ENCODE peak calls at places on chromosomes 1 and 21, in seven cellular contexts. A is neuronal stem cell; V is AG04450; C is hepatocyte; W is iPS DF 6.9; B is naive thymus-derived CD4-positive, alpha-beta T cell; O is GM23248. M is an unnamed sample.

GRCh38 chr1:117735045-117735992 is 129.5 kb downstream of the TENT5C start:
- DNase-seq in A (no peak), V (no peak), C (peak), W (no peak), O (peak), B (peak), M (no peak)

GRCh38 chr1:117838911-117839310 is 90.5 kb downstream of the GDAP2 start:
- DNase-seq in W (no peak), A (no peak), C (no peak), O (peak), V (no peak), B (no peak), M (no peak)

GRCh38 chr1:217896490-217896889 is 265.3 kb downstream of the SPATA17 start:
- DNase-seq in V (no peak), B (no peak), O (peak), C (no peak), A (no peak), W (no peak), M (no peak)

GRCh38 chr1:244603498-244603897 is 49.4 kb upstream of the DESI2 start:
- DNase-seq in C (peak), W (no peak), V (no peak), O (peak), A (peak), B (peak), M (no peak)

GRCh38 chr1:169697769-169698168 is 13.7 kb downstream of the SELL start:
- DNase-seq in B (no peak), V (no peak), W (no peak), C (no peak), O (no peak), A (no peak), M (no peak)

GRCh38 chr1:83999316-83999819 is 436 bp upstream of the TTLL7 start:
- DNase-seq in B (no peak), O (peak), A (no peak), V (peak), C (peak), W (peak), M (peak)

GRCh38 chr1:184422490-184423233 is 35.8 kb downstream of the C1orf21 start:
- DNase-seq in B (no peak), O (no peak), V (no peak), W (no peak), A (no peak), C (no peak), M (no peak)

GRCh38 chr1:55288245-55288644 is 73.1 kb upstream of the USP24 start:
- DNase-seq in A (no peak), B (no peak), O (peak), C (no peak), V (no peak), W (no peak), M (no peak)

GRCh38 chr1:96842215-96842614 is 120.6 kb downstream of the PTBP2 start:
- DNase-seq in C (no peak), B (no peak), V (no peak), W (no peak), O (peak), A (no peak), M (no peak)

GRCh38 chr1:53957231-53957818 is 11.2 kb downstream of the LRRC42 start:
- DNase-seq in C (peak), A (no peak), W (no peak), O (peak), V (no peak), B (no peak), M (no peak)

GRCh38 chr1:228471762-228472398 is 15.3 kb upstream of the RNF187 start:
- DNase-seq in A (no peak), B (peak), V (no peak), C (peak), O (peak), W (no peak), M (no peak)

GRCh38 chr1:26169669-26170471 is at the start of gene ZNF593:
- DNase-seq in O (peak), V (peak), W (peak), C (peak), B (peak), A (peak), M (peak)

GRCh38 chr1:95115708-95116137 is 1.4 kb upstream of the TLCD4 start:
- DNase-seq in W (no peak), A (no peak), C (peak), O (no peak), V (no peak), B (no peak), M (no peak)

GRCh38 chr1:206766251-206766856 is 4.2 kb upstream of the IL19 start:
- DNase-seq in B (peak), W (no peak), C (peak), A (no peak), O (peak), V (peak), M (no peak)

GRCh38 chr1:225866061-225866844 is 15.9 kb downstream of the TMEM63A start:
- DNase-seq in B (peak), A (no peak), V (peak), W (no peak), C (no peak), O (peak), M (no peak)

GRCh38 chr21:21111309-21111920 is 113.2 kb downstream of the NCAM2 start:
- DNase-seq in C (no peak), W (no peak), V (no peak), B (no peak), A (no peak), O (no peak), M (no peak)

DNA sequence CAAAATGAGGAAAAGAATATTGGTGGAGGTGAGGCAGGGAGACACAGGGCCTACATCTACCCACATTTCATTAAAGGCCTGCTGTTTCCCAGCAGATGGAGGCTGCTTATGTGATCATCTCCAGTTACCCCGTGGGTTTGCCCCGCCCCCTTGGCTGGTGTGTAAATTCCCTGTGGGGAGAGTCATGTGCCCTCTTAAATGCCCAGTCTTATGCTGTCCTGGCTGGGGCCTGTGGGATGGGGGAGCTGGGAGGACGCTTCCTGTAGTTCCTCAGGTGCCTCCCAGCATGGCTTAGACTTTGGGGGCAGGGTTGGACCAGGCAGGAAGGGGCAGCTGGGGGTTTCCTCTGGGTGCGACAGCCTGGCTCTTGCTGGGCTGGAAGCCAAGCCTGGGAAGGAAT is 15.5 kb upstream of the CITED4 start:
- DNase-seq in B (no peak), V (peak), O (peak), C (no peak), W (no peak), A (no peak), M (no peak)
- H3K27ac ChIP-seq in B (no peak), V (peak), O (peak), C (no peak), W (no peak), A (no peak), M (peak)

GRCh38 chr1:156816561-156817328 is at the start of gene SH2D2A:
- DNase-seq in V (no peak), B (peak), C (no peak), W (no peak), O (peak), A (no peak), M (no peak)
- H3K27ac ChIP-seq in V (no peak), B (peak), C (no peak), W (no peak), O (no peak), A (no peak), M (no peak)

GRCh38 chr1:161398900-161399256 is 31.2 kb upstream of the CFAP126 start:
- DNase-seq in O (no peak), C (no peak), B (no peak), V (no peak), A (no peak), W (no peak), M (no peak)
- H3K27ac ChIP-seq in O (peak), C (peak), B (peak), V (peak), A (peak), W (no peak), M (peak)

GRCh38 chr1:21271550-21271949 is 18.7 kb downstream of the ECE1 start:
- DNase-seq in W (no peak), B (no peak), O (no peak), A (no peak), V (no peak), C (peak), M (no peak)
- H3K27ac ChIP-seq in W (no peak), B (no peak), O (no peak), A (no peak), V (no peak), C (peak), M (no peak)

M was measured in caudate nucleus.